ENCODE peak calls at places on chromosomes 11 and 22, in six cellular contexts. J, L, R, X, I and S are unnamed samples.

GRCh38 chr22:38862375-38863329 is 9.4 kb downstream of the CBX6 start:
- DNase-seq in J (peak; percentile 71), L (peak; percentile 77), R (no peak), X (peak; percentile 36), I (peak; percentile 87), S (no peak)

GRCh38 chr11:3037041-3037944 is 19.9 kb downstream of the CARS1 start:
- DNase-seq in J (peak; percentile 74), L (peak; percentile 73), R (peak; percentile 85), X (peak; percentile 60), I (peak; percentile 90), S (no peak)

GRCh38 chr22:36015806-36016519 is 12.7 kb downstream of the RBFOX2 start:
- DNase-seq in J (no peak), L (no peak), R (no peak), X (peak; percentile 62), I (no peak), S (no peak)

GRCh38 chr11:60717956-60718355 is 6.6 kb upstream of the MS4A18 start:
- DNase-seq in J (no peak), L (no peak), R (no peak), X (no peak), I (no peak), S (no peak)

GRCh38 chr11:67292671-67293070 is 3.6 kb downstream of the ANKRD13D start:
- DNase-seq in J (no peak), L (no peak), R (no peak), X (peak; percentile 42), I (no peak), S (no peak)

GRCh38 chr11:27379449-27379848 is 16.4 kb upstream of the CCDC34 start:
- DNase-seq in J (no peak), L (no peak), R (no peak), X (no peak), I (no peak), S (no peak)

GRCh38 chr22:49824185-49824925 is 3.3 kb downstream of the BRD1 start:
- DNase-seq in J (no peak), L (no peak), R (no peak), X (no peak), I (no peak), S (no peak)

GRCh38 chr11:76408171-76408965 is 27.2 kb downstream of the GVQW3 start:
- DNase-seq in J (no peak), L (peak; percentile 69), R (no peak), X (no peak), I (no peak), S (no peak)

GRCh38 chr11:3166268-3167142 is 1.4 kb upstream of the OSBPL5 start:
- DNase-seq in J (no peak), L (no peak), R (peak; percentile 64), X (no peak), I (no peak), S (no peak)

GRCh38 chr11:129414144-129414876 is 38.7 kb downstream of the BARX2 start:
- DNase-seq in J (no peak), L (no peak), R (no peak), X (no peak), I (no peak), S (no peak)

GRCh38 chr22:50115693-50116092 is 25.9 kb downstream of the MOV10L1 start:
- DNase-seq in J (no peak), L (peak; percentile 29), R (no peak), X (peak; percentile 57), I (peak; percentile 68), S (no peak)

GRCh38 chr11:11502303-11502828 is 119.4 kb downstream of the GALNT18 start:
- DNase-seq in J (no peak), L (no peak), R (peak; percentile 29), X (no peak), I (no peak), S (no peak)

GRCh38 chr11:115198301-115198700 is 305.9 kb downstream of the CADM1 start:
- DNase-seq in J (no peak), L (no peak), R (no peak), X (no peak), I (no peak), S (no peak)

GRCh38 chr22:49419661-49420060 is 408.0 kb downstream of the BRD1 start:
- DNase-seq in J (no peak), L (no peak), R (no peak), X (no peak), I (no peak), S (no peak)

GRCh38 chr11:74611369-74611861 is 19.0 kb downstream of the POLD3 start:
- DNase-seq in J (no peak), L (no peak), R (no peak), X (peak; percentile 70), I (no peak), S (no peak)

GRCh38 chr22:35842954-35843353 is 125.3 kb downstream of the APOL5 start:
- DNase-seq in J (no peak), L (peak; percentile 68), R (peak; percentile 42), X (peak; percentile 27), I (no peak), S (no peak)

GRCh38 chr11:24567380-24567779 is 70.5 kb downstream of the LUZP2 start:
- DNase-seq in J (no peak), L (no peak), R (no peak), X (no peak), I (no peak), S (no peak)

GRCh38 chr11:75200531-75200930 is 40.0 kb upstream of the TPBGL start:
- DNase-seq in J (no peak), L (no peak), R (no peak), X (no peak), I (peak; percentile 38), S (no peak)

GRCh38 chr11:115132829-115133228 is 371.4 kb downstream of the CADM1 start:
- DNase-seq in J (no peak), L (peak; percentile 43), R (no peak), X (no peak), I (no peak), S (no peak)

GRCh38 chr11:34148504-34149165 is 43.2 kb downstream of the NAT10 start:
- DNase-seq in J (no peak), L (no peak), R (no peak), X (no peak), I (peak; percentile 49), S (no peak)

GRCh38 chr11:61541568-61541967 is 33.0 kb downstream of the LRRC10B start:
- DNase-seq in J (peak; percentile 22), L (no peak), R (no peak), X (peak; percentile 55), I (no peak), S (no peak)

DNA sequence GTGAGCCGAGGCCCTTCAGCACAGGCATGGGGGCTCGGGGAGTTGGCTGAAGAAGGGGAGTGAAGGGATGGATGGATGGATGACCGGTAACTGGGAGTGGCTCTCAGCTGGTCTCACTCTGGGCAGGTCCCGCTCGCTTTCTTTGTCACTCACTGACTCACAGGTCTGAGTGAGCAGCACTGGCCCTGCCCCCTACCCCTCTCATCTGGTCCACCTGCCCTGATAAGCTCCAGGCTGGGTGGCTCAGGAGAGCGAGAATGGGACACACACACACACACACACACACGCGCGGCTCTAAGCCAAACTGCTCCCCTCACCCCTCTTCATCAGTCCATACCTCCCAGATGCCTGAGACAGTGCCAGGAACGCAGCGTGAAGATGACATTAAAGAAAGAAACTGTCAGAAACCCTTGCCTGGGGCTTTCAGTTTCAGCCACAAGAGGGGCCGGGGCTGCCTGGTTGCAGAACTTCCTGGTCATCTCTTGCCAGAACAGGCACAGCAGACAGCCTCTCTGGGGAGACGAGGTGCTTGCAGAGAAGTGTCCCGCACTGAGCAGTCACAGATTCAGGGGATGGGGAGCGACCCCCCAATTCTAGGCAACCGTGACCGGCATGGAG is 16.5 kb upstream of the SHISAL1 start:
- DNase-seq in J (no peak), L (peak; percentile 42), R (no peak), X (no peak), I (peak; percentile 64), S (no peak)
- TF ChIP-seq CTCF in J (no peak), L (peak; percentile 34), R (no peak), X (peak; percentile 1), I (no peak), S (no peak)

DNA sequence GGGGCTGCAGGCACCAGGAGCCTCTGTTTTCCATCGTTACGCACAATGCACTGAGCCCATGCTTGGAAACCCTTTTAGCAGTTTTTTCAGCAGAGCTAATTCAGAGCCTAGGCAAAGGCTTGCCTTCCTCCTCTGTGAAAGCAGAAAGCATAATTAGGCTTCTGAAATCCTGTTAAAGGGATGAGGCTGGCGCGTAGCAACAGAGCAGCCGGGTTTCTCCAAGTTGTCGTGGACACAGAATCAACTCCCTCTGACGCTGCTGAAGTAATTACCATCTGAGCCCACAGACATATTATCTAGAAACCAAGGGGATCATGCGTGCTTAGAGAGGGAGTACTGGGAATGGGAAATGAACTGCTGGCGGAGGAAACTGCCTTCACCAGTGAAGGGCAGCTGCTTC is 85.4 kb downstream of the MYO18B start:
- DNase-seq in J (no peak), L (no peak), R (no peak), X (no peak), I (no peak), S (no peak)
- TF ChIP-seq CTCF in J (no peak), L (no peak), R (no peak), X (no peak), I (no peak), S (no peak)

DNA sequence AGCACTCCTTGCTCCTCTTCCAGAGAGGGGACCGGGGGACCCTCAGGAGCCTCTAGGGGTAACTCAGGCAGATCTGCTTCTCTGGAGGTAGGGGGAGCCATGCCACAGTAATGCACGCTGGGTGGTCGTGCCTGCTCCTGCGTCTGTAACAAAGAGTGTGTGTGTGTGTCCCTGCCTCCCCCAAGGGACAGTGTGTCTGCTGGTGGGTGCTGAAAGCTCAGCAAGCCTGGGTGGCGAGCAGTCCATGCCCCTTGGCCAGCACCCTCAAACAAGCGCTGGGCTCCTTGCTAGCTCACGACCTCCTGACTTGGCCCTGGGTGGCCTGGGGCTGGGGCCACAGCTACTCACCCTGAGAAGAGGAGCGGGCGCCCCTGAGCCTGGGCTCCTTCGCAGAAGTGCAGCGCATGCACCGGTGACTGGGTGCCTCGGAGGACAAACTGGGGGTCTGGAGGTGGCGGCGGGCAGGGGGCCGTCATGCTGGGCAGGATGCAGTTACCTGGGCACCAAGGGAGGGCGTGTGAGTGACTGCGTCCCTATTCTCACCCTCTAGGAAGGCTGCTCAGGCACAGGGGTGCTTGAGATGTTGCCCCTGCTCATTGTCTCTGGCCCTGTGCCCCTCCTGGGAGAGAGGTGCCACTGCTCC is 33.7 kb downstream of the GNB1L start:
- DNase-seq in J (no peak), L (no peak), R (peak; percentile 10), X (no peak), I (peak; percentile 58), S (peak; percentile 63)
- TF ChIP-seq CTCF in J (no peak), L (no peak), R (no peak), X (no peak), I (no peak), S (no peak)

DNA sequence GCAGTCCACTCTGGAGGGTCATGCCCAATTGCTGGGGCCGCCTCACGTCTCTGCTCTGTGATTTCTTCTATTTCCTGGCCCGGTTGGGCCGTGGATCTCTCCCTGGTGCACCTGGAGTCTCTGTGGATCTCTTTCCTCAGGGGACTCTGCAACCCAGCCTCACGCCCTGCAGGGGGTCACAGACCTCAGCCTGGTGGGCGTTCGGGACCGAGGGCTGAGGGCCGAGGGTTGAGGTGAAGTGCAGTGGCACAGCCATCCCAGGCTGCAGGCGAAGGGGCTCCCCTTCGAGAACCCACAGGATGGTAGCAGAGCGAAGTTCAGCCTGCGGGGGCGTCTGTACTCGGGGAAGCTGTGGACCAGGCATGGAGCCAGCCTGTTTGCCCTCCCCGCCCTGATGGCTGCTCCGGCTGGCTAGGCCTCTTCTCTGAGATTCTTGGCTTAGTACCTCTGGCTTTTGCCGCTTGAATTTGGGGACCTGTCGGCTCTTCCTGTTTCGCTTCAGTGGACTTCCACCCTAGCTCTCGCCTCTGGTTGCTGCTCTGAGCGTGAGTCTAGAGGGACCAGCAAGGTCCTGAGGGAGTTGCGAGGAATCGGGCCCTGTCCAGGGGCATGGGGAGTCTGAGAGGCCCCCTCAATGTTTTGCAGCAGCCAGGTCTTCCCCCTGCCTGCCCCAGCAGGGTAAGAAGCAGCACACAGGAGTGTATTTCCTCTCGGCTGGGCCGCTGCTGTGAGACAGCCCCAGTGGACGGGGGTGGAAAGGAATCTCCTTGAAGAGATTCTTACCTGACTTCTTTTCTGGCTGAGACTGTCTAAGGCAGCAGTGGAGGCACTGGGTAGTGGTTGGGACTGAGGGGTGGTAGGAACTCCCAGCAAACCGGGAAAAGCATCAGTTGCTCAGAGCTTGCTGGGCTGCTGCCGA is 140.8 kb downstream of the TBC1D22A start:
- DNase-seq in J (no peak), L (no peak), R (no peak), X (no peak), I (no peak), S (peak; percentile 55)
- TF ChIP-seq CTCF in J (no peak), L (no peak), R (no peak), X (no peak), I (no peak), S (no peak)